ENCODE peak calls at places on chromosome 10, in five cellular contexts. S is ascending aorta, J is kidney, Y is tibial artery, L is IMR-90. A is an unnamed sample. For H3K36me3, the result is how much of the 10 kb centered on the place peaks cover.

GRCh38 chr10:63761243-63761642 is 240.0 kb downstream of the REEP3 start:
- DNase-seq in J (no peak), S (no peak), Y (no peak), L (no peak), A (no peak)

GRCh38 chr10:84820121-84820520 is 491.7 kb downstream of the CCSER2 start:
- DNase-seq in L (no peak), Y (no peak), J (no peak), S (no peak), A (no peak)

GRCh38 chr10:43857206-43857952 is 208.7 kb upstream of the ZNF32 start:
- DNase-seq in L (peak), J (no peak), S (no peak), Y (no peak), A (no peak)

GRCh38 chr10:92699518-92700272 is 9.9 kb downstream of the HHEX start:
- DNase-seq in S (no peak), Y (peak), L (peak), J (no peak), A (no peak)

GRCh38 chr10:21675157-21675796 is 141.2 kb downstream of the MLLT10 start:
- DNase-seq in S (no peak), J (no peak), L (peak), Y (no peak), A (no peak)

GRCh38 chr10:127157506-127158205 is 38.7 kb downstream of the INSYN2A start:
- DNase-seq in L (peak), S (no peak), J (no peak), Y (no peak), A (no peak)

GRCh38 chr10:8315619-8316021 is 261.1 kb downstream of the GATA3 start:
- DNase-seq in J (no peak), Y (no peak), L (no peak), S (no peak), A (no peak)

GRCh38 chr10:113552723-113553122 is at the start of gene HABP2:
- DNase-seq in S (no peak), Y (no peak), J (no peak), L (no peak), A (no peak)

GRCh38 chr10:71424496-71425194 is 27.9 kb downstream of the CDH23 start:
- DNase-seq in S (no peak), J (no peak), Y (no peak), L (no peak), A (no peak)

GRCh38 chr10:129877773-129878371 is 86.2 kb downstream of the EBF3 start:
- DNase-seq in S (no peak), J (no peak), L (no peak), Y (no peak), A (no peak)

GRCh38 chr10:33212061-33212748 is 122.3 kb downstream of the NRP1 start:
- DNase-seq in Y (no peak), S (no peak), L (peak), J (no peak), A (no peak)
- H3K36me3 ChIP-seq in Y (under half), S (under half), L (under half), J (under half), A (under half)

GRCh38 chr10:81963606-81964005 is 88.6 kb downstream of the NRG3 start:
- DNase-seq in Y (no peak), L (no peak), J (no peak), S (no peak), A (no peak)

GRCh38 chr10:81959016-81959415 is 84.0 kb downstream of the NRG3 start:
- DNase-seq in S (no peak), L (no peak), J (no peak), Y (no peak), A (no peak)

GRCh38 chr10:81961451-81962184 is 86.6 kb downstream of the NRG3 start:
- DNase-seq in Y (no peak), L (no peak), S (no peak), J (no peak), A (no peak)

GRCh38 chr10:81953420-81953819 is 78.4 kb downstream of the NRG3 start:
- DNase-seq in J (no peak), L (no peak), S (no peak), Y (no peak), A (no peak)

DNA sequence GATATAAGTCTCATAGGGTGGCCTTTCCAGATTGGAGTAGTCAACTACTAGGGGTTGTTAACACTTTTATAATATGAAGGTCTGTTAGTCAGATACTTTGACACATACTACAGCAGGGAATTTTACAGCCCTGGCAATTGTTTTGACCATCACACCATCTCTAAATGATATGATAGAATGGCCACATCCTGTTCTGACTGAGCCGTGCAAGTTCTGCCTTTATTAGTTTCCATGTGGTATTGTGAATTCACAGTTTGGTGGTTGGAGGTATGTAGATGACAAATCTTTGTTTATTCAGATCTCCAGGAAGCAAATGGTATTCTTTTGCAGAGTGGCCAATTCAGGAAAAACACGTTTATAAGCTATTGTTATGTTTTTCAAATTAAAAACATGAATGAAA is 83.0 kb downstream of the NRG3 start:
- DNase-seq in L (no peak), S (no peak), J (no peak), Y (no peak), A (no peak)
- TF ChIP-seq CTCF in L (no peak), S (no peak), J (no peak), Y (no peak), A (no peak)

GRCh38 chr10:88943778-88944177 is 8.8 kb downstream of the ACTA2 start:
- DNase-seq in Y (no peak), L (no peak), S (no peak), J (no peak), A (no peak)

GRCh38 chr10:88938938-88939337 is 13.6 kb downstream of the ACTA2 start:
- DNase-seq in S (no peak), Y (no peak), L (no peak), J (no peak), A (no peak)

GRCh38 chr10:88944813-88945212 is 7.8 kb downstream of the ACTA2 start:
- DNase-seq in Y (no peak), S (no peak), J (no peak), L (no peak), A (no peak)

GRCh38 chr10:88938039-88938438 is 14.5 kb downstream of the ACTA2 start:
- DNase-seq in L (no peak), Y (no peak), J (no peak), S (no peak), A (no peak)

GRCh38 chr10:88941026-88941425 is 11.5 kb downstream of the ACTA2 start:
- DNase-seq in L (no peak), Y (no peak), S (no peak), J (no peak), A (no peak)
- H3K36me3 ChIP-seq in L (half or more), Y (half or more), S (half or more), J (under half), A (half or more)

GRCh38 chr10:98357208-98357836 is 57.7 kb downstream of the PYROXD2 start:
- DNase-seq in J (no peak), S (no peak), Y (no peak), L (peak), A (no peak)
- TF ChIP-seq CTCF in J (no peak), S (no peak), Y (no peak), L (no peak), A (no peak)

GRCh38 chr10:5457741-5458140 is 41.6 kb downstream of the CALML5 start:
- DNase-seq in S (no peak), L (no peak), J (no peak), Y (no peak), A (no peak)
- H3K36me3 ChIP-seq in S (half or more), L (under half), J (half or more), Y (half or more), A (half or more)

A was measured in sigmoid colon.